ENCODE peak calls at places on chromosomes 2 and 18, in five cellular contexts. One of them, this sample, is unnamed.

GRCh38 chr2:241963223-241963622 is 93.7 kb downstream of the RTP5 start:
- DNase-seq in right atrium auricular region: no peak
- DNase-seq in pancreas: no peak
- DNase-seq in right lobe of liver: no peak
- DNase-seq in AG04450: no peak
- DNase-seq in this sample: no peak

GRCh38 chr2:215764441-215765048 is 248.8 kb downstream of the MREG start:
- DNase-seq in right atrium auricular region: no peak
- DNase-seq in pancreas: no peak
- DNase-seq in right lobe of liver: no peak
- DNase-seq in AG04450: peak; percentile 53
- DNase-seq in this sample: no peak

GRCh38 chr2:75142081-75142480 is 57.2 kb downstream of the TACR1 start:
- DNase-seq in right atrium auricular region: no peak
- DNase-seq in pancreas: no peak
- DNase-seq in right lobe of liver: no peak
- DNase-seq in AG04450: no peak
- DNase-seq in this sample: no peak

GRCh38 chr2:36667931-36668330 is 28.6 kb upstream of the VIT start:
- DNase-seq in right atrium auricular region: no peak
- DNase-seq in pancreas: no peak
- DNase-seq in right lobe of liver: no peak
- DNase-seq in AG04450: no peak
- DNase-seq in this sample: no peak

GRCh38 chr18:54775686-54776085 is 52.6 kb upstream of the RAB27B start:
- DNase-seq in right atrium auricular region: no peak
- DNase-seq in pancreas: no peak
- DNase-seq in right lobe of liver: no peak
- DNase-seq in AG04450: no peak
- DNase-seq in this sample: no peak

GRCh38 chr2:197675711-197676188 is 363 bp upstream of the RFTN2 start:
- DNase-seq in right atrium auricular region: no peak
- DNase-seq in pancreas: no peak
- DNase-seq in right lobe of liver: no peak
- DNase-seq in AG04450: peak; percentile 16
- DNase-seq in this sample: peak; percentile 29

GRCh38 chr18:37458697-37459096 is 106.9 kb downstream of the CELF4 start:
- DNase-seq in right atrium auricular region: no peak
- DNase-seq in pancreas: no peak
- DNase-seq in right lobe of liver: no peak
- DNase-seq in AG04450: no peak
- DNase-seq in this sample: no peak

GRCh38 chr2:62267687-62268086 is 71.8 kb downstream of the B3GNT2 start:
- DNase-seq in right atrium auricular region: no peak
- DNase-seq in pancreas: no peak
- DNase-seq in right lobe of liver: no peak
- DNase-seq in AG04450: no peak
- DNase-seq in this sample: no peak

GRCh38 chr2:85662899-85663683 is 4.9 kb downstream of the SFTPB start:
- DNase-seq in right atrium auricular region: peak; percentile 76
- DNase-seq in pancreas: no peak
- DNase-seq in right lobe of liver: no peak
- DNase-seq in AG04450: peak; percentile 71
- DNase-seq in this sample: no peak

GRCh38 chr2:26080356-26080755 is 46.5 kb downstream of the RAB10 start:
- DNase-seq in right atrium auricular region: no peak
- DNase-seq in pancreas: no peak
- DNase-seq in right lobe of liver: no peak
- DNase-seq in AG04450: no peak
- DNase-seq in this sample: no peak

DNA sequence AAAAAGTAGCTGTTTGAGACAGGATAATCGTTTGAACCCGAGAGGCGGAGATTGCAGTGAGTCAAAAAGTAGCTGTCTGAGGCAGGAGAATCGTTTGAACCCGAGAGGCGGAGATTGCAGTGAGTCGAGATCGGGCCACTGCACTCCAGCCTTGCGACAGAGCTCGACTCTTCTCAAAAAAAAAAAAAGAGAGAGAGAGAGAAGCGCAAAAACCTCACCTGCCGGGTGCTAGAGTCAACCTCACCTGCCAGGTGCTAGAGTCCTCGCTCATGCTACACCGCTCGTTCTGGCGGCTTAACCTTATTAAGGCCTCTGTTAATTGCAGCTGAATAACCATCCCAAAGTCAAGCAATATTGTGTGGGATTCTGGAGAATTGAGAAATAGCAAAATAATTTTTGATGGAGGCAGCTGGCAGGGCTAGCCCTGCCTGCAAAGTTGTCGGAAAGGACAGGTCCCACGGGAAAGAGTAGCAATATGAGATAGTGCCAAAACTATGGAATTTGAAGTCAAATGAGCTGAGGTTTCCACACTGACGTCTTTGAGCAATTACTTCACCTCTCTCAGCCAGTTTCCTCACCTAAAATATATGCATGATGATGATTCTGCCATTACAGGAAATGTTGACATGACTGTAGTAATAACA is 635 bp upstream of the DYM start:
- DNase-seq in right atrium auricular region: no peak
- DNase-seq in pancreas: no peak
- DNase-seq in right lobe of liver: no peak
- DNase-seq in AG04450: no peak
- DNase-seq in this sample: no peak
- H3K27ac ChIP-seq in right atrium auricular region: peak overlapping the region; percentile 92
- H3K27ac ChIP-seq in pancreas: peak overlapping the region; percentile 67
- H3K27ac ChIP-seq in right lobe of liver: no peak overlapping the region
- H3K27ac ChIP-seq in AG04450: peak overlapping the region; percentile 42
- H3K27ac ChIP-seq in this sample: peak overlapping the region; percentile 89

GRCh38 chr18:48163184-48164095 is 233.0 kb upstream of the SMAD2 start:
- DNase-seq in right atrium auricular region: no peak
- DNase-seq in pancreas: no peak
- DNase-seq in right lobe of liver: no peak
- DNase-seq in AG04450: no peak
- DNase-seq in this sample: no peak

GRCh38 chr18:48159816-48160215 is 229.4 kb upstream of the SMAD2 start:
- DNase-seq in right atrium auricular region: no peak
- DNase-seq in pancreas: no peak
- DNase-seq in right lobe of liver: peak; percentile 33
- DNase-seq in AG04450: no peak
- DNase-seq in this sample: no peak

GRCh38 chr18:48161911-48162698 is 231.6 kb upstream of the SMAD2 start:
- DNase-seq in right atrium auricular region: no peak
- DNase-seq in pancreas: no peak
- DNase-seq in right lobe of liver: no peak
- DNase-seq in AG04450: no peak
- DNase-seq in this sample: no peak

GRCh38 chr18:48160622-48161021 is 230.2 kb upstream of the SMAD2 start:
- DNase-seq in right atrium auricular region: no peak
- DNase-seq in pancreas: no peak
- DNase-seq in right lobe of liver: peak; percentile 34
- DNase-seq in AG04450: no peak
- DNase-seq in this sample: no peak

GRCh38 chr18:48161201-48161910 is 230.9 kb upstream of the SMAD2 start:
- DNase-seq in right atrium auricular region: peak; percentile 79
- DNase-seq in pancreas: peak; percentile 94
- DNase-seq in right lobe of liver: peak; percentile 90
- DNase-seq in AG04450: no peak
- DNase-seq in this sample: peak; percentile 90
- H3K27me3 ChIP-seq in right atrium auricular region: no peaks in the 10 kb centered on the region
- H3K27me3 ChIP-seq in pancreas: no peaks in the 10 kb centered on the region
- H3K27me3 ChIP-seq in right lobe of liver: no peaks in the 10 kb centered on the region
- H3K27me3 ChIP-seq in AG04450: peaks cover 10% of the 10 kb centered on the region
- H3K27me3 ChIP-seq in this sample: no peaks in the 10 kb centered on the region

DNA sequence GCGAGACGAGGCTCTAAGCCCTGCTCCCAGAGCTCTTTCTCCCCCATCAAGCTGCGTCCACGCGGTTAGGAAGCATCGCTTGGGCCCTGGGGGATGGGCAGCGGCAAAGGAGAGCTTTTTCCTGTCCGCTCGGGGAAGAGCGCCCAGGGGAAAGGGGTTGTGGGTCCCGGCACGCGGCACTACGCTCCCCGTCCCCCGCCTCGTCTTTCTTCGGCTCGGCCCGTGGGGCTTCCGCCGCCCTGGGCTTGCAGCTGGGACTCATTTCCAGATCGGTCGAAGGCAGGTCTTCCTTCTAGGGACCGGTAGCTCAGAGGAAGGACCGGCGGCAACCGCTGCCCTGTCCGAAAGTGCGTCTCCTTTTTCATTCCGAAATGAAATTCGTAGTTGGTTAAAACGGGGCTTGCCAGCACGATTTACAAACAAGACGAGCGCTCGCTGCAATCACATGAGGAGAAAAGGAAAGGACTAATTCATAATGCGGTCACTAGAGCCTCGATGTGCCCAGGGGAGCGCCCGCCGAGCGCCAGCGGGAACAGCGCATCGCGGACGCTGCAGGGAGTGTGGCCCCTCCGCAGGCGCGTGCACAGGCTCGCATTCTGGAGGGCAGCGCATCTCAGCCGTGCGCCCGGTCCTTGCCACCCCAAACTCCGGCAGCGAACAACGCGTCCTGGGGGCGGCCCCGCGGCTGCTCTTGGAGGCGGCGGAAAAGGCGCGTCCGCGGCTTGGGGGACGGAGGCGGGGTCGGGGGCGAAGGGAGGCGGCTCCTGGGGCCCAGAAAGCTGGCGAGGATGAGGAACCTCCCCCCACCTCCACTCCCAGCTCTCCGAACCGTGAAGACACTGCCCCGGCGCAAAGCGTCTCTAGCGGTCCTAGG is 3.6 kb upstream of the ITPRIPL1 start:
- DNase-seq in right atrium auricular region: no peak
- DNase-seq in pancreas: peak; percentile 66
- DNase-seq in right lobe of liver: no peak
- DNase-seq in AG04450: no peak
- DNase-seq in this sample: peak; percentile 47
- TF ChIP-seq CTCF in right atrium auricular region: no peak
- TF ChIP-seq CTCF in pancreas: no peak
- TF ChIP-seq CTCF in right lobe of liver: no peak
- TF ChIP-seq CTCF in AG04450: no peak
- TF ChIP-seq CTCF in this sample: no peak

GRCh38 chr2:111924617-111925107 is 26.3 kb downstream of the MERTK start:
- DNase-seq in right atrium auricular region: no peak
- DNase-seq in pancreas: no peak
- DNase-seq in right lobe of liver: no peak
- DNase-seq in AG04450: no peak
- DNase-seq in this sample: no peak

GRCh38 chr2:111930875-111931274 is 32.5 kb downstream of the MERTK start:
- DNase-seq in right atrium auricular region: no peak
- DNase-seq in pancreas: no peak
- DNase-seq in right lobe of liver: no peak
- DNase-seq in AG04450: no peak
- DNase-seq in this sample: no peak

GRCh38 chr2:111932841-111933291 is 34.5 kb downstream of the MERTK start:
- DNase-seq in right atrium auricular region: no peak
- DNase-seq in pancreas: no peak
- DNase-seq in right lobe of liver: no peak
- DNase-seq in AG04450: no peak
- DNase-seq in this sample: no peak

GRCh38 chr2:111927723-111928122 is 29.3 kb downstream of the MERTK start:
- DNase-seq in right atrium auricular region: no peak
- DNase-seq in pancreas: no peak
- DNase-seq in right lobe of liver: no peak
- DNase-seq in AG04450: no peak
- DNase-seq in this sample: no peak

GRCh38 chr2:111930404-111930803 is 32.0 kb downstream of the MERTK start:
- DNase-seq in right atrium auricular region: no peak
- DNase-seq in pancreas: no peak
- DNase-seq in right lobe of liver: no peak
- DNase-seq in AG04450: no peak
- DNase-seq in this sample: no peak
- H3K27ac ChIP-seq in right atrium auricular region: no peak overlapping the region
- H3K27ac ChIP-seq in pancreas: no peak overlapping the region
- H3K27ac ChIP-seq in right lobe of liver: peak overlapping the region; percentile 39
- H3K27ac ChIP-seq in AG04450: no peak overlapping the region
- H3K27ac ChIP-seq in this sample: no peak overlapping the region

DNA sequence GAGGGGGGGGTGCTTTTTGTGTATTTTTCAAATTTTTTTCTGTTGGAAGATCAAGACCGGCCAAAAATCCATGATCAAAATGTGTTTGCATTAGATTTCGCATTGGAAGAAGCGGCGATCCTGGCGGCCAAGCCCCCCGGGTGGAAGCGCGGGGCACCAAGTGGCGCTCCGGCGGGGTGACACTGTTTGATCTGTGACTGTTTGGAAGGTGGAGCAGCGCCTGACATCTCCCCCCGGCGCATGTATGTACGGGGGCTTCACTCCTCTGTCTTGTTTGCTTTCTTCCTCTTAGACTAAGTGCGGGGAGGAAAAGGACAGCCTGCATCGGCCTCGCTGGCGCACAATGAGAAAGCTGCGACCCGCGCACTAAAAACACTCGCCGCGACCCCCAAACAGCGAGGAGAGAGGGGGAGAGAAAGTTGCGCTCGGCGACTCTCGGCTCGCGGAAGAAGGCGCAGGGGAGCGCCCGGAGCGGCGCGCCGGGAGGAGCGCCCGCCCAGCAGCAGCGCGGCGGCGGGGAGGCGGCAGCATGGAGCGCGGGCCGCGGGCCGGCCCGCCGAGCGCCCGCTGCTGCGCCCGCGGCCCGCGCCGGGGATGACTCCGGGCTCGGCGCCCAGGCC is 515 bp downstream of the TSHZ1 start:
- DNase-seq in right atrium auricular region: no peak
- DNase-seq in pancreas: peak; percentile 68
- DNase-seq in right lobe of liver: no peak
- DNase-seq in AG04450: no peak
- DNase-seq in this sample: no peak
- H3K27me3 ChIP-seq in right atrium auricular region: no peaks in the 10 kb centered on the region
- H3K27me3 ChIP-seq in pancreas: no peaks in the 10 kb centered on the region
- H3K27me3 ChIP-seq in right lobe of liver: no peaks in the 10 kb centered on the region
- H3K27me3 ChIP-seq in AG04450: no peaks in the 10 kb centered on the region
- H3K27me3 ChIP-seq in this sample: no peaks in the 10 kb centered on the region

GRCh38 chr2:28753043-28753683 is 1.5 kb downstream of the PPP1CB start:
- DNase-seq in right atrium auricular region: peak; percentile 78
- DNase-seq in pancreas: no peak
- DNase-seq in right lobe of liver: peak; percentile 62
- DNase-seq in AG04450: peak; percentile 38
- DNase-seq in this sample: peak; percentile 68
- TF ChIP-seq CTCF in right atrium auricular region: peak; percentile 69
- TF ChIP-seq CTCF in pancreas: peak; percentile 30
- TF ChIP-seq CTCF in right lobe of liver: peak; percentile 68
- TF ChIP-seq CTCF in AG04450: peak; percentile 79
- TF ChIP-seq CTCF in this sample: peak; percentile 62

This sample was measured in heart left ventricle.